ENCODE peak calls at places on chromosomes 12 and 14, in five cellular contexts. R is GM12878, L is HepG2, Z is HCT116, D is K562. W is an unnamed sample. For H3K4me1, the result is how much of the 10 kb centered on the place peaks cover.

GRCh38 chr12:18683603-18684002 is 54.2 kb downstream of the PLCZ1 start:
- DNase-seq in R (no peak), L (no peak), Z (no peak), D (peak), W (peak)

GRCh38 chr12:100733817-100734593 is 60.6 kb upstream of the ANO4 start:
- DNase-seq in R (no peak), L (peak), Z (peak), D (peak), W (no peak)

GRCh38 chr14:100644784-100645183 is 57.6 kb upstream of the BEGAIN start:
- DNase-seq in R (no peak), L (no peak), Z (no peak), D (peak), W (no peak)

GRCh38 chr12:107225626-107226025 is 132.3 kb upstream of the CRY1 start:
- DNase-seq in R (no peak), L (peak), Z (no peak), D (no peak), W (peak)

GRCh38 chr12:46959484-46959883 is 119.9 kb upstream of the PCED1B start:
- DNase-seq in R (no peak), L (no peak), Z (peak), D (no peak), W (no peak)

GRCh38 chr14:105067140-105067968 is 2.1 kb upstream of the GPR132 start:
- DNase-seq in R (peak), L (no peak), Z (no peak), D (no peak), W (no peak)

GRCh38 chr12:108653082-108653516 is 19.4 kb upstream of the SELPLG start:
- DNase-seq in R (no peak), L (no peak), Z (no peak), D (no peak), W (no peak)

GRCh38 chr12:83197483-83197914 is 510.8 kb downstream of the TMTC2 start:
- DNase-seq in R (no peak), L (no peak), Z (no peak), D (peak), W (peak)

GRCh38 chr12:106045251-106045674 is 93.5 kb downstream of the NUAK1 start:
- DNase-seq in R (no peak), L (no peak), Z (no peak), D (no peak), W (no peak)

DNA sequence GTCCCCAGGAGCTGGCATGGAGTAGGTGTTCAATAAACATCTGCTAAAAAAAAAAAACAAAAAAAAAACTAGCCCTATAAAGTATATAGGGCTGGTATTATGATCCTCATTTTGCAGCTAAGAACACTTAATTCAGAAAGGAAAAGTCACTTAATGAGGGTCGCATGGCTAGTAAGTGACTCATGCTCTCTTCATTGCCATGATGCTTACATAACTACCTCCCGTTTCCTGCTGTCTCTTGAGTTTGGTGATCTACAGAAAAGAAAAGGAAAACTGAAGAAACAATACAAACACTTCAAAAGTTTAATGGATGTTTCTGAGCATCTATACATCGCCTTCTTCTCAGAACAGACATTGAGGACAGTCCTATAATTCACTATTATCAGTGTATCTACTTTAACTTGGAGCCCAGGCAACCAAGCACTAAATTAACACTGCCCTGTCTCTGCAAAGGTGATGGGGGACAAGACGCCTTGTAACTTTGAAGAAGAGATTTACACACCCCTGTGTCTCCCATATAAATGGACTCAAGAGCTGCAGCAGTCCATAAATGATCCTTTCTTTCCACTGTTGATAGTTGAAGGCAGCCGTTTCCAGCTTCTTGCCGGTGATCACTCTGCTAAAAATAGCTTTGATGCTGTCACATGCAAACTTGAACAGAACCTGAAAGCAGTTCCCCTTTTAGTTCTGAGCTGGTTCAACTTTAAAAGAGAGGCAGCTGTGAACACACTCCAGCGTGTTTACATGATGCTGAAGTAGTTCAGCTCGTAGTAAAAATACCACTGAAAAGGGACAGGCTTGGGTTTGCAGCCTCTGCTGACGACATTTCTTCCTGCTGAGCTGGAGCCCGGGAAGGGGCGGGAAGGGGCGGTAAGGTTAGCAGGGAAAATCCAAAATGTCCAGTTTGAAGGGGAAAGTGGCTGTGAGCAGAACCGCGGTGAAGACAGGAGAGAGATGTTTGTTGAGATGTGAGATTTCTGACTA is 113.3 kb downstream of the FOXN3 start:
- DNase-seq in R (peak), L (peak), Z (no peak), D (no peak), W (no peak)
- H3K4me1 ChIP-seq in R (half or more), L (under half), Z (under half), D (under half), W (under half)

DNA sequence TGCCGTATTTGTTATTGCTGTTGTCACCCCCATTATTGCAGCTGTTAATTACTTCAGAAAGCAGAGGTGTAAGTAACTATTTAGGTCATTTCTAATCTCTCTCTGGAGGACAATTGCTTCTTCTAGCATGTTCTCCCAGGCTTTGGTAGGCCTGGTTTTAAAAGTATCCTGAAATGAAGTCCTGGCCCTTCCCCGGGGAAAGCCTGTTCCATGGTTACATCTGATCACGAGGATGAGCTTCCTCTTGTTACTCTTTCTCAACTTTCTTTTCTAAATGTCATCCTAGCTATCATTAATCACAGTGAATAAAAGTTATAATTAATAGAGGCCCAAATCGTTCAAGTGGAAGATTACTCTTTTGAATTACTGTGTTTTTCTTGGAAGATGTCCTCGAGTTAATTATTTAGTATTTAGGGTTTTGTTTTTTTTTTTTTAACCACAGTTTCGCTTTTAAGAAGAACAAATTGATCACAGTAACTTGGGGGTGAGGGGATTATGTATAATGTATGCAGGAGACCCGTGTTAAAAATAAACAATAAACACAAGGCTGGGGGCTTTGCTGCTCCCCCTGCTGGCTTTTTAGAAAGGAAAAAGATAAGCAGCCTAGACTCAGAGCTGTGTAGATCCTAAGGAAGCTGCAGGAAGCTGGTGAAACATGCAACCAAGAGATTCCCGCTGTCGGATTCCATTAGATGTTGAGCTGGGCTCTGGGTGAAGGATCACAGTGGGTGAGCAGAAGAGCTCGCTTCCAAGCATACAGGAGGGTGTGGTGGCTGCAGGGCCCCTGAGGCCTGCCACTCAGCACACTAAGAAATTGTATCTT is 420.1 kb downstream of the FUT8 start:
- DNase-seq in R (no peak), L (peak), Z (no peak), D (no peak), W (no peak)
- TF ChIP-seq ZNF274 in R (no peak), L (no peak), Z (no peak), D (no peak), W (no peak)

GRCh38 chr12:54055522-54055921 is 1.9 kb downstream of the HOXC4 start:
- DNase-seq in R (no peak), L (no peak), Z (no peak), D (no peak), W (no peak)

GRCh38 chr12:54054442-54055332 is 1.1 kb downstream of the HOXC4 start:
- DNase-seq in R (no peak), L (no peak), Z (no peak), D (no peak), W (no peak)

GRCh38 chr12:54052745-54053624 is 650 bp upstream of the HOXC4 start:
- DNase-seq in R (peak), L (no peak), Z (no peak), D (no peak), W (no peak)

GRCh38 chr12:54051916-54052744 is 1.5 kb upstream of the HOXC4 start:
- DNase-seq in R (no peak), L (no peak), Z (no peak), D (no peak), W (no peak)

GRCh38 chr12:54053625-54054441 is at the start of gene HOXC4:
- DNase-seq in R (no peak), L (no peak), Z (no peak), D (no peak), W (no peak)
- H3K9ac ChIP-seq in R (peak), L (no peak), Z (no peak), D (peak), W (peak)

DNA sequence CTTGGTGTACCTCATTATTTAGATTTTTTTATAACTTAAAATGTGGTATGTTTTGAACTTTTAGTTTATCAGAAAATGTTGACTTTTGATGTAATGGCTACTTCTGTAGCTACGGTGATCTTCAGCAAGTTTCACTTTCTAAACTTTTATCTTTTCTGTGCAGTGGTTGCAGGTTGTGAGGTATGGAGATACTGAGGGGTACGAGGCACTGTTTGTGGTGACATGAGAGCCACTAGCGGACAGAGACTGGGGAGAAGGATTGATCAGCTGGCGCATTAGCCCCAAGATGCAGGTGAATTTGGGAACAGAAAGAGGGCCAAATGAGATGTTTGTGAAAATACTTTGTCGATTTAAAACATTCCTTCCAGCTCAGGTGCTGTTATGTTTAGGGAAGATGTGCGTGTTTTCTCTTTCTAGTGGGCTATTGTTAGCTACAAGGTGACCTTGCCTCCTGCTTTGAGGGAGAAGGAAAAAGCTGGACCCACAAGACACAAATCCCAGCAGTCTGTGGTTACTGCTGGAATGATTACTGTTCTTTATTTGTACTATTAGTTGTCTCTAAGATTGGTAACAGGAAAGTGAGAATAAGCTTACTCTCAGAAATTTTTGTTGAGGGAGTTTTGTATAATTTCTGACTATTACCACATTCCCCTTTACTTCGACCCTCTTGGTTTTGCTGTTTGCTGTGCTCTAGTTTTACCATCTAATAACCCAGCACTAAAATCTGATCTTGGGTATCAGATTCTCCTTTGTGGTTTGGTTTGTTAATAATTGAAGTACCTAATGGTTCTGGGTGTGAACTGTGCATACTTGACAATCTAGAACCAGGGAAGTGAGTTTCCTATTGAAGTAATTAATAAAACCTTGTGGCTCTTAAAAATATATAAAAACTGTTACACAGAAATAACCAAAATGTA is 61.7 kb downstream of the FBXO34 start:
- DNase-seq in R (no peak), L (no peak), Z (no peak), D (peak), W (no peak)
- H3K4me1 ChIP-seq in R (under half), L (under half), Z (under half), D (under half), W (under half)

GRCh38 chr12:15256760-15257159 is 35.5 kb upstream of the RERG start:
- DNase-seq in R (no peak), L (no peak), Z (no peak), D (no peak), W (no peak)
- TF ChIP-seq ZNF274 in R (no peak), L (no peak), Z (no peak), D (no peak), W (no peak)

W was measured in NT2/D1.